ENCODE peak calls at places on chromosome 12, in seven cellular contexts. R is mammary epithelial cell, B is RWPE1, P is cardiac fibroblast, X is type B pancreatic cell, K is astrocyte of the cerebellum, O is lower leg skin. J is an unnamed sample.

GRCh38 chr12:59643576-59643975 is 47.7 kb downstream of the SLC16A7 start:
- DNase-seq in R (no peak), B (no peak), P (no peak), X (no peak), K (no peak), O (no peak), J (no peak)

GRCh38 chr12:46260913-46261476 is 7.8 kb downstream of the SLC38A1 start:
- DNase-seq in R (peak), B (peak), P (no peak), X (no peak), K (no peak), O (no peak), J (no peak)

GRCh38 chr12:123675436-123675835 is 4.5 kb downstream of the TCTN2 start:
- DNase-seq in R (no peak), B (no peak), P (no peak), X (no peak), K (no peak), O (no peak), J (no peak)

GRCh38 chr12:52903285-52903854 is 1.5 kb downstream of the KRT8 start:
- DNase-seq in R (peak), B (no peak), P (peak), X (peak), K (peak), O (peak), J (peak)

GRCh38 chr12:5567021-5567744 is 135.3 kb downstream of the NTF3 start:
- DNase-seq in R (no peak), B (no peak), P (no peak), X (no peak), K (no peak), O (no peak), J (peak)

GRCh38 chr12:52249041-52249461 is 16.0 kb downstream of the KRT7 start:
- DNase-seq in R (no peak), B (no peak), P (peak), X (no peak), K (no peak), O (peak), J (no peak)

GRCh38 chr12:129459886-129460285 is 443.9 kb downstream of the TMEM132D start:
- DNase-seq in R (no peak), B (no peak), P (no peak), X (no peak), K (no peak), O (no peak), J (no peak)

GRCh38 chr12:106122004-106122403 is 16.8 kb downstream of the NUAK1 start:
- DNase-seq in R (no peak), B (no peak), P (no peak), X (no peak), K (no peak), O (no peak), J (no peak)

GRCh38 chr12:51773145-51773869 is 75.2 kb downstream of the FIGNL2 start:
- DNase-seq in R (peak), B (peak), P (peak), X (no peak), K (peak), O (no peak), J (no peak)

GRCh38 chr12:25855716-25856115 is 102.8 kb upstream of the RASSF8 start:
- DNase-seq in R (peak), B (no peak), P (peak), X (no peak), K (no peak), O (no peak), J (no peak)

GRCh38 chr12:64968989-64969819 is 144.8 kb downstream of the TBC1D30 start:
- DNase-seq in R (no peak), B (peak), P (peak), X (no peak), K (peak), O (no peak), J (no peak)

GRCh38 chr12:58654021-58654420 is 266.3 kb downstream of the LRIG3 start:
- DNase-seq in R (no peak), B (no peak), P (no peak), X (no peak), K (no peak), O (no peak), J (no peak)

GRCh38 chr12:1815814-1816729 is 4.3 kb upstream of the LRTM2 start:
- DNase-seq in R (no peak), B (no peak), P (no peak), X (no peak), K (no peak), O (no peak), J (no peak)

GRCh38 chr12:70242695-70243509 is at the start of gene CNOT2:
- DNase-seq in R (peak), B (peak), P (peak), X (peak), K (peak), O (peak), J (peak)
- TF ChIP-seq CTCF in R (no peak), B (no peak), P (no peak), X (no peak), K (no peak), O (no peak), J (no peak)

GRCh38 chr12:109821968-109822367 is 11.2 kb downstream of the TRPV4 start:
- DNase-seq in R (no peak), B (no peak), P (no peak), X (no peak), K (no peak), O (no peak), J (no peak)

GRCh38 chr12:109822416-109822815 is 10.8 kb downstream of the TRPV4 start:
- DNase-seq in R (no peak), B (no peak), P (no peak), X (no peak), K (no peak), O (no peak), J (no peak)

GRCh38 chr12:109820921-109821381 is 12.2 kb downstream of the TRPV4 start:
- DNase-seq in R (peak), B (peak), P (no peak), X (no peak), K (no peak), O (no peak), J (no peak)

GRCh38 chr12:109824731-109825130 is 8.5 kb downstream of the TRPV4 start:
- DNase-seq in R (no peak), B (no peak), P (no peak), X (no peak), K (no peak), O (no peak), J (no peak)

GRCh38 chr12:109822951-109823411 is 10.2 kb downstream of the TRPV4 start:
- DNase-seq in R (peak), B (no peak), P (no peak), X (no peak), K (no peak), O (peak), J (no peak)
- TF ChIP-seq CTCF in R (no peak), B (no peak), P (no peak), X (no peak), K (no peak), O (no peak), J (no peak)

GRCh38 chr12:75589801-75590200 is 78.4 kb upstream of the KRR1 start:
- DNase-seq in R (no peak), B (no peak), P (no peak), X (no peak), K (no peak), O (no peak), J (no peak)
- TF ChIP-seq CTCF in R (no peak), B (no peak), P (no peak), X (no peak), K (no peak), O (no peak), J (no peak)

DNA sequence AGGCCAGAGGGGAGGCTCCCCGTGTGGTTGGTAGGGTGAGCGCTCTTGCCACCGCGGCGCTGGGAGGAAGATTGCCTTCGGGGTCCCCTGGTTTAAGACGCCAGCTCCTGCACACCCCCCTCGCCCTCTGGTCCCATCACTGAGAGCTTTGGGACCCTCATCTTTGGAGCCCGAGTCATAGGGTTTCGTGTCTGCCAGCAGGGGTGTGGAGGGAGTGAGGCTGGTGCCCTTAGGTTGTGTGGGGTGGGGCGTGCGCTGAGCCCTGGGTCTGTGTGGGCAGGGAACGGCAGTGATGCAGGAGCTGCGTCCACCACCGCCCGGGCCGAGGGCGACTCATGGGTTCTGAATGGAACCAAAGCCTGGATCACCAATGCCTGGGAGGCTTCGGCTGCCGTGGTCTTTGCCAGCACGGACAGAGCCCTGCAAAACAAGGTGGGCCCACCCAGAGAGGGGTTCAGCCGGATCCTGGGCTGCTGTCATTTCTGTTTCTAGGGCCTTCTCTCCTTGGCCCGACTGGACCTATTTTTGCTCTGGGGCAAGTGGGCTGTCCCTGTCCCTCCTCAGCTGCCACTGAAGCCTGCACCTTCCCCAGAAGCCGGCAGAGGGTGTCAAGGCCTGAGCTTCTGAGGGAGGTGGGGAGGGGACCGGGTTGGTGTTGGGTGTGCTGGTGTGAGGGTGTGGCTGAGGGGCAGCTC is 12.1 kb downstream of the ACADS start:
- DNase-seq in R (no peak), B (no peak), P (peak), X (no peak), K (no peak), O (no peak), J (no peak)
- TF ChIP-seq CTCF in R (peak), B (no peak), P (peak), X (peak), K (peak), O (no peak), J (no peak)

GRCh38 chr12:18863769-18864500 is 126.0 kb downstream of the CAPZA3 start:
- DNase-seq in R (no peak), B (no peak), P (no peak), X (no peak), K (no peak), O (no peak), J (no peak)

GRCh38 chr12:18864900-18865561 is 127.1 kb downstream of the CAPZA3 start:
- DNase-seq in R (peak), B (peak), P (peak), X (no peak), K (no peak), O (no peak), J (no peak)

GRCh38 chr12:18857656-18858055 is 119.7 kb downstream of the CAPZA3 start:
- DNase-seq in R (no peak), B (no peak), P (no peak), X (no peak), K (no peak), O (no peak), J (no peak)

GRCh38 chr12:18859400-18859799 is 121.5 kb downstream of the CAPZA3 start:
- DNase-seq in R (no peak), B (no peak), P (no peak), X (no peak), K (no peak), O (no peak), J (no peak)

GRCh38 chr12:18861287-18861858 is 123.5 kb downstream of the CAPZA3 start:
- DNase-seq in R (peak), B (peak), P (peak), X (no peak), K (no peak), O (no peak), J (no peak)
- TF ChIP-seq CTCF in R (peak), B (peak), P (peak), X (peak), K (peak), O (no peak), J (peak)

GRCh38 chr12:98840325-98840724 is 195.2 kb downstream of the APAF1 start:
- DNase-seq in R (no peak), B (no peak), P (no peak), X (no peak), K (no peak), O (no peak), J (no peak)

GRCh38 chr12:98838282-98838681 is 193.2 kb downstream of the APAF1 start:
- DNase-seq in R (no peak), B (no peak), P (peak), X (no peak), K (peak), O (no peak), J (no peak)
- TF ChIP-seq CTCF in R (peak), B (no peak), P (peak), X (peak), K (peak), O (no peak), J (peak)